ENCODE peak calls at places on chromosomes 1 and 21, in four cellular contexts. One of them, this sample, is unnamed.

GRCh38 chr1:63732666-63733065 is 41.2 kb upstream of the ROR1 start:
- DNase-seq in thoracic aorta: no peak
- DNase-seq in LHCN-M2: peak
- DNase-seq in NCI-H146: no peak
- DNase-seq in this sample: no peak

GRCh38 chr1:215022723-215023122 is 59.8 kb upstream of the KCNK2 start:
- DNase-seq in thoracic aorta: no peak
- DNase-seq in LHCN-M2: peak
- DNase-seq in NCI-H146: no peak
- DNase-seq in this sample: no peak

GRCh38 chr1:25048728-25049127 is 118.7 kb upstream of the RUNX3 start:
- DNase-seq in thoracic aorta: no peak
- DNase-seq in LHCN-M2: no peak
- DNase-seq in NCI-H146: no peak
- DNase-seq in this sample: no peak

GRCh38 chr1:185926562-185926961 is 192.4 kb downstream of the HMCN1 start:
- DNase-seq in thoracic aorta: no peak
- DNase-seq in LHCN-M2: no peak
- DNase-seq in NCI-H146: peak
- DNase-seq in this sample: no peak

GRCh38 chr1:224106568-224107281 is 7.2 kb upstream of the FBXO28 start:
- DNase-seq in thoracic aorta: no peak
- DNase-seq in LHCN-M2: peak
- DNase-seq in NCI-H146: peak
- DNase-seq in this sample: no peak

GRCh38 chr1:182569939-182570610 is 19.0 kb downstream of the RNASEL start:
- DNase-seq in thoracic aorta: no peak
- DNase-seq in LHCN-M2: no peak
- DNase-seq in NCI-H146: no peak
- DNase-seq in this sample: no peak

GRCh38 chr1:19450811-19451564 is 34.4 kb downstream of the CAPZB start:
- DNase-seq in thoracic aorta: no peak
- DNase-seq in LHCN-M2: peak
- DNase-seq in NCI-H146: no peak
- DNase-seq in this sample: no peak

GRCh38 chr1:175824079-175824478 is 80.7 kb upstream of the TNR start:
- DNase-seq in thoracic aorta: no peak
- DNase-seq in LHCN-M2: no peak
- DNase-seq in NCI-H146: no peak
- DNase-seq in this sample: no peak

GRCh38 chr1:246497331-246497915 is 9.7 kb downstream of the SMYD3 start:
- DNase-seq in thoracic aorta: no peak
- DNase-seq in LHCN-M2: peak
- DNase-seq in NCI-H146: peak
- DNase-seq in this sample: peak

GRCh38 chr21:43815107-43815742 is 25.8 kb downstream of the RRP1 start:
- DNase-seq in thoracic aorta: no peak
- DNase-seq in LHCN-M2: no peak
- DNase-seq in NCI-H146: peak
- DNase-seq in this sample: no peak

GRCh38 chr1:7471836-7472235 is 299.3 kb upstream of the VAMP3 start:
- DNase-seq in thoracic aorta: no peak
- DNase-seq in LHCN-M2: no peak
- DNase-seq in NCI-H146: no peak
- DNase-seq in this sample: no peak

GRCh38 chr1:41023279-41023990 is 1.9 kb upstream of the SLFNL1 start:
- DNase-seq in thoracic aorta: no peak
- DNase-seq in LHCN-M2: peak
- DNase-seq in NCI-H146: no peak
- DNase-seq in this sample: no peak

GRCh38 chr1:54850082-54850730 is 36.8 kb downstream of the DHCR24 start:
- DNase-seq in thoracic aorta: no peak
- DNase-seq in LHCN-M2: peak
- DNase-seq in NCI-H146: no peak
- DNase-seq in this sample: no peak

GRCh38 chr1:233635765-233636502 is 22.0 kb downstream of the KCNK1 start:
- DNase-seq in thoracic aorta: no peak
- DNase-seq in LHCN-M2: no peak
- DNase-seq in NCI-H146: no peak
- DNase-seq in this sample: no peak

GRCh38 chr1:7234471-7234755 is 449.2 kb downstream of the CAMTA1 start:
- DNase-seq in thoracic aorta: no peak
- DNase-seq in LHCN-M2: no peak
- DNase-seq in NCI-H146: no peak
- DNase-seq in this sample: no peak

GRCh38 chr1:93977546-93977945 is 68.3 kb upstream of the GCLM start:
- DNase-seq in thoracic aorta: no peak
- DNase-seq in LHCN-M2: peak
- DNase-seq in NCI-H146: no peak
- DNase-seq in this sample: no peak

GRCh38 chr1:29858646-29859045 is 622.3 kb downstream of the PTPRU start:
- DNase-seq in thoracic aorta: no peak
- DNase-seq in LHCN-M2: no peak
- DNase-seq in NCI-H146: no peak
- DNase-seq in this sample: no peak

GRCh38 chr1:92538413-92539061 is 51.8 kb upstream of the GFI1 start:
- DNase-seq in thoracic aorta: no peak
- DNase-seq in LHCN-M2: no peak
- DNase-seq in NCI-H146: no peak
- DNase-seq in this sample: no peak

GRCh38 chr1:85824066-85824835 is 116.0 kb upstream of the ZNHIT6 start:
- DNase-seq in thoracic aorta: no peak
- DNase-seq in LHCN-M2: no peak
- DNase-seq in NCI-H146: no peak
- DNase-seq in this sample: no peak

GRCh38 chr1:118986291-118986838 is 1.8 kb downstream of the TBX15 start:
- DNase-seq in thoracic aorta: no peak
- DNase-seq in LHCN-M2: peak
- DNase-seq in NCI-H146: no peak
- DNase-seq in this sample: no peak

GRCh38 chr1:150072959-150073358 is 5.4 kb downstream of the VPS45 start:
- DNase-seq in thoracic aorta: no peak
- DNase-seq in LHCN-M2: peak
- DNase-seq in NCI-H146: no peak
- DNase-seq in this sample: no peak

GRCh38 chr21:20647603-20648002 is 350.6 kb upstream of the NCAM2 start:
- DNase-seq in thoracic aorta: no peak
- DNase-seq in LHCN-M2: no peak
- DNase-seq in NCI-H146: no peak
- DNase-seq in this sample: no peak

GRCh38 chr1:114892194-114892918 is 37.7 kb downstream of the SYCP1 start:
- DNase-seq in thoracic aorta: no peak
- DNase-seq in LHCN-M2: no peak
- DNase-seq in NCI-H146: no peak
- DNase-seq in this sample: no peak

GRCh38 chr1:165288301-165289120 is 68.0 kb downstream of the LMX1A start:
- DNase-seq in thoracic aorta: no peak
- DNase-seq in LHCN-M2: peak
- DNase-seq in NCI-H146: peak
- DNase-seq in this sample: peak

GRCh38 chr1:14954210-14954609 is 199.3 kb upstream of the TMEM51 start:
- DNase-seq in thoracic aorta: no peak
- DNase-seq in LHCN-M2: no peak
- DNase-seq in NCI-H146: no peak
- DNase-seq in this sample: no peak

GRCh38 chr1:184768467-184768866 is 13.8 kb upstream of the EDEM3 start:
- DNase-seq in thoracic aorta: no peak
- DNase-seq in LHCN-M2: no peak
- DNase-seq in NCI-H146: no peak
- DNase-seq in this sample: no peak

GRCh38 chr1:148333875-148334338 is 149.2 kb downstream of the PPIAL4G start:
- DNase-seq in thoracic aorta: no peak
- DNase-seq in LHCN-M2: no peak
- DNase-seq in NCI-H146: no peak
- DNase-seq in this sample: no peak

GRCh38 chr1:58626293-58626692 is 49.2 kb upstream of the TACSTD2 start:
- DNase-seq in thoracic aorta: no peak
- DNase-seq in LHCN-M2: no peak
- DNase-seq in NCI-H146: no peak
- DNase-seq in this sample: no peak

GRCh38 chr1:6956488-6957159 is 171.4 kb downstream of the CAMTA1 start:
- DNase-seq in thoracic aorta: no peak
- DNase-seq in LHCN-M2: peak
- DNase-seq in NCI-H146: no peak
- DNase-seq in this sample: peak

GRCh38 chr1:169321539-169321938 is 46.1 kb downstream of the NME7 start:
- DNase-seq in thoracic aorta: no peak
- DNase-seq in LHCN-M2: peak
- DNase-seq in NCI-H146: no peak
- DNase-seq in this sample: no peak

GRCh38 chr1:27296773-27297214 is 25.2 kb upstream of the TMEM222 start:
- DNase-seq in thoracic aorta: peak
- DNase-seq in LHCN-M2: peak
- DNase-seq in NCI-H146: peak
- DNase-seq in this sample: no peak

GRCh38 chr1:94621392-94621791 is 79.8 kb upstream of the F3 start:
- DNase-seq in thoracic aorta: no peak
- DNase-seq in LHCN-M2: no peak
- DNase-seq in NCI-H146: peak
- DNase-seq in this sample: no peak

GRCh38 chr1:235990376-235990795 is 74.5 kb downstream of the NID1 start:
- DNase-seq in thoracic aorta: no peak
- DNase-seq in LHCN-M2: peak
- DNase-seq in NCI-H146: no peak
- DNase-seq in this sample: no peak

GRCh38 chr1:197195100-197195499 is 48.6 kb upstream of the ASPM start:
- DNase-seq in thoracic aorta: no peak
- DNase-seq in LHCN-M2: peak
- DNase-seq in NCI-H146: no peak
- DNase-seq in this sample: no peak

GRCh38 chr21:27036736-27037301 is 69.9 kb upstream of the ADAMTS5 start:
- DNase-seq in thoracic aorta: no peak
- DNase-seq in LHCN-M2: no peak
- DNase-seq in NCI-H146: no peak
- DNase-seq in this sample: no peak

GRCh38 chr1:181033799-181034391 is at the start of gene MR1:
- DNase-seq in thoracic aorta: no peak
- DNase-seq in LHCN-M2: peak
- DNase-seq in NCI-H146: peak
- DNase-seq in this sample: peak

GRCh38 chr1:28249013-28249870 is 10.1 kb upstream of the SESN2 start:
- DNase-seq in thoracic aorta: no peak
- DNase-seq in LHCN-M2: peak
- DNase-seq in NCI-H146: peak
- DNase-seq in this sample: peak

This sample was measured in NCI-H1436 treated with DMSO at 0.1 percent for 48 hours.